ENCODE peak calls at places on chromosomes 13 and 19, in four cellular contexts. One of them, this sample, is unnamed.

GRCh38 chr19:7194566-7194965 is 99.6 kb downstream of the INSR start:
- DNase-seq in keratinocyte: no peak
- DNase-seq in neural progenitor cell: no peak
- DNase-seq in astrocyte: no peak
- DNase-seq in this sample: no peak

GRCh38 chr19:43664008-43664407 is 6.0 kb downstream of the PLAUR start:
- DNase-seq in keratinocyte: no peak
- DNase-seq in neural progenitor cell: no peak
- DNase-seq in astrocyte: no peak
- DNase-seq in this sample: no peak

GRCh38 chr13:42832341-42833153 is 51.2 kb downstream of the FAM216B start:
- DNase-seq in neural progenitor cell: no peak
- DNase-seq in keratinocyte: no peak
- DNase-seq in astrocyte: peak
- DNase-seq in this sample: peak

GRCh38 chr13:51832471-51833152 is 12.4 kb downstream of the TMEM272 start:
- DNase-seq in astrocyte: no peak
- DNase-seq in keratinocyte: no peak
- DNase-seq in neural progenitor cell: peak
- DNase-seq in this sample: no peak

GRCh38 chr19:18014197-18014596 is 6.2 kb downstream of the ARRDC2 start:
- DNase-seq in keratinocyte: no peak
- DNase-seq in astrocyte: no peak
- DNase-seq in neural progenitor cell: no peak
- DNase-seq in this sample: no peak

GRCh38 chr19:13051581-13052165 is 51.0 kb downstream of the LYL1 start:
- DNase-seq in astrocyte: no peak
- DNase-seq in keratinocyte: no peak
- DNase-seq in neural progenitor cell: peak
- DNase-seq in this sample: peak

GRCh38 chr13:39144941-39145533 is 106.8 kb downstream of the NHLRC3 start:
- DNase-seq in keratinocyte: peak
- DNase-seq in astrocyte: peak
- DNase-seq in neural progenitor cell: peak
- DNase-seq in this sample: peak

GRCh38 chr13:35475131-35475959 is 1.1 kb downstream of the MAB21L1 start:
- DNase-seq in astrocyte: peak
- DNase-seq in neural progenitor cell: peak
- DNase-seq in keratinocyte: no peak
- DNase-seq in this sample: peak

GRCh38 chr13:114140131-114140908 is 7.9 kb upstream of the RASA3 start:
- DNase-seq in astrocyte: no peak
- DNase-seq in neural progenitor cell: no peak
- DNase-seq in keratinocyte: no peak
- DNase-seq in this sample: peak
- H3K9ac ChIP-seq in astrocyte: no peak
- H3K9ac ChIP-seq in neural progenitor cell: no peak
- H3K9ac ChIP-seq in keratinocyte: no peak
- H3K9ac ChIP-seq in this sample: no peak

GRCh38 chr13:54356209-54356608 is 1327.6 kb downstream of the OLFM4 start:
- DNase-seq in astrocyte: no peak
- DNase-seq in neural progenitor cell: no peak
- DNase-seq in keratinocyte: no peak
- DNase-seq in this sample: no peak

GRCh38 chr13:54356849-54357248 is 1328.2 kb downstream of the OLFM4 start:
- DNase-seq in neural progenitor cell: peak
- DNase-seq in astrocyte: no peak
- DNase-seq in keratinocyte: no peak
- DNase-seq in this sample: no peak

GRCh38 chr13:54361460-54361859 is 1332.8 kb downstream of the OLFM4 start:
- DNase-seq in astrocyte: no peak
- DNase-seq in neural progenitor cell: no peak
- DNase-seq in keratinocyte: no peak
- DNase-seq in this sample: no peak

DNA sequence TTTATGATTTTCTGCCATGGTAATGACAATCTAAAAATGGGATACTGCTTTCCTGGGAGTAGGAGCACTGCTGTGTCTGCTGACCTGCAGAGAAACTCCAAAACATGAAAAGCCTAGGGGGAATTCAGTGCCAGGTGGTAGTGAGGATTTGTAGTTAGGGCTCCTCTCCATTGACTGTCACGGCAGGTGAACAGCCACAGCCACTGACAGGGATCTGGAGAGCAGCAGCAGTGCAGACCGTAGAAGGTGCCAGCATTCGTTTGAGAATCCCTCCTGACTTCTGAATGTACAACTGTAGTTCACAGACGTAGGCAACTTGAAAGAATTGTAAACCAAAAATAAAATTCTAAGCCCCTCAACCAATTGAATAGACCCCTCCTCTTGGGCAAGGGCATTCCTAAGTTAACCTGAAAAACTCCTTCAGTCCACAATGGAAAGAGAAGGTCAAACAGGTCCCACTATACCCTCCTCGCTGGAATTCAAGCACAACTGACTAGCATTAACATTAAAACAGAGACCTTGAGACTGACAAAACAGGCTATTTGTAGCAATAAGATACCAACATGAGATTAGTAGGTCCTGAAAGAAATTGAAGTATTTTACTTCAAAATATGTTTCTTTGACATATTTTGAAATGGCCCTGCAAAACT is 1328.8 kb downstream of the OLFM4 start:
- DNase-seq in astrocyte: no peak
- DNase-seq in keratinocyte: no peak
- DNase-seq in neural progenitor cell: peak
- DNase-seq in this sample: no peak
- H3K9ac ChIP-seq in astrocyte: no peak
- H3K9ac ChIP-seq in keratinocyte: no peak
- H3K9ac ChIP-seq in neural progenitor cell: no peak
- H3K9ac ChIP-seq in this sample: no peak

GRCh38 chr19:48750771-48751504 is 1.5 kb downstream of the FUT1 start:
- DNase-seq in keratinocyte: no peak
- DNase-seq in astrocyte: no peak
- DNase-seq in neural progenitor cell: no peak
- DNase-seq in this sample: no peak
- H3K9ac ChIP-seq in keratinocyte: no peak
- H3K9ac ChIP-seq in astrocyte: no peak
- H3K9ac ChIP-seq in neural progenitor cell: no peak
- H3K9ac ChIP-seq in this sample: no peak

GRCh38 chr13:74452176-74452575 is 318.0 kb upstream of the KLF12 start:
- DNase-seq in astrocyte: no peak
- DNase-seq in neural progenitor cell: no peak
- DNase-seq in keratinocyte: no peak
- DNase-seq in this sample: no peak
- H3K9ac ChIP-seq in astrocyte: no peak
- H3K9ac ChIP-seq in neural progenitor cell: no peak
- H3K9ac ChIP-seq in keratinocyte: peak
- H3K9ac ChIP-seq in this sample: no peak

DNA sequence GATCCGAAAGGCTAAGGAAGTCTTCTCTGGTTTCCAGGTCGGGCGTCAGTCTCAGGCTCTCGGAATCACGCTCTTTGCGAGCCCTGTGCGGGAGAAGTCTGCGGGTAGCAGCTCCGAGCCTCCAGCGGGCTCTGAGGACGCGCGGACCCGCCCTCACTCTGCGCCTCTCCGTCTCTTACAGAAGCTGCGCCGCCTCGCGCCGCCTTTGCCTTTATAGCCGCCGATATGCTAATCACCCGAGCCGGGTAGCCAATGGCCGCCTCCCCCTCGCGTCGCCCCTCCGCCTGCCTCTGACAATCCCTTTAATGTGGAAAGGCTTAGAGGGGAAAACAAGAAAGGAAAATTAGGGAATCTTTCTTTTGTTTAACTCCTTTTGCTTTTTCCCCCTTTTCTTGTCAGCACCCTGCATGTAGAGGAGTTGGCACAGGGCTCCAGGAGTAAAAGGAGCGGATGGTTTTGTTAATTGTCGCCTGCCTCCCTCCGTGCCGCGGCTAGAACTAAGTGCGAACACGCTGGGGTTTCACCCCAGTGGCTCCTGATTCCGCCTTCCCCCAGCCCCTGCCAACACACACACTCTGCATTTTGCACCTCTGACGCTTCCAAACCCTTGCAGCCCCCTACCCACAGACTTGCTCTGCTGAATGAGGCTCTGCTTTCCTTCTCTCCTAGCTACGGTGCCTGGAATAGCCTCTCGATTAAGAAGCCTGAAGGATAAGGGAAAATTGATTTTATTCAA is at the start of gene PCDH8:
- DNase-seq in keratinocyte: no peak
- DNase-seq in astrocyte: no peak
- DNase-seq in neural progenitor cell: peak
- DNase-seq in this sample: no peak
- H3K9ac ChIP-seq in keratinocyte: no peak
- H3K9ac ChIP-seq in astrocyte: no peak
- H3K9ac ChIP-seq in neural progenitor cell: no peak
- H3K9ac ChIP-seq in this sample: no peak

DNA sequence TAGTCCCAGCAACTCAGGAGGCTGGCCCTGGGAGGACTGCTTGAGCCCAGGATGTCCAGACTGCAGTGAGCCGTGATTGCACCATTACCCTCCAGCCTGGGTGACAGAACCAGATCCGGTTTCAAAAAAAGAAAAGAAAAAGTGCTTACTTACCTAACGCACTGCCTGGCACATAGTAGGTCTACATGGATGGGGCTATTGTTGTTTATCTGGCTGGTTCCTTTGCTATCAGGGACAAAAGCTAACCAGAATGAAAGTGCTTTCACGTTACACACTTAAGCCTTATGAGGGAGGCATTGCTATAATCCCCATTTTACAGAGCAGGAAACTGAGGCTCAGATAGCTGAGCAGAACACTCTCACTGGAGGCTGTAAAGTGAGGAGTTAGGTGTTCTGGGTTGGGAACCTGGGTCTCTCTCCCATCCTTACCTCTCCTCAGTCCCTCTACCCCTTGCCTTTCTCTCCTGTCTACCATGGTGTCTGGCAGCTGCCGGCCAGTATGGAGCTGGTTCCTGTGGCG is 2.8 kb downstream of the DNM2 start:
- DNase-seq in keratinocyte: no peak
- DNase-seq in neural progenitor cell: no peak
- DNase-seq in astrocyte: no peak
- DNase-seq in this sample: no peak
- H3K9ac ChIP-seq in keratinocyte: no peak
- H3K9ac ChIP-seq in neural progenitor cell: no peak
- H3K9ac ChIP-seq in astrocyte: no peak
- H3K9ac ChIP-seq in this sample: no peak